ENCODE peak calls at places on chromosomes 16 and 17, in six cellular contexts. E is K562, L is H1, N is GM12891, T is GM12878, Z is HepG2. U is an unnamed sample.

GRCh38 chr17:71145486-71145885 is 975.3 kb upstream of the SOX9 start:
- DNase-seq in E (no peak), L (no peak), N (no peak), T (no peak), Z (no peak), U (no peak)

GRCh38 chr17:27540300-27541105 is 84.3 kb downstream of the KSR1 start:
- DNase-seq in E (no peak), L (no peak), N (no peak), T (no peak), Z (peak), U (no peak)

GRCh38 chr17:8105957-8106398 is 12.3 kb downstream of the ALOXE3 start:
- DNase-seq in E (peak), L (no peak), N (no peak), T (no peak), Z (no peak), U (no peak)

GRCh38 chr16:80527297-80527696 is 13.5 kb upstream of the DYNLRB2 start:
- DNase-seq in E (peak), L (peak), N (peak), T (no peak), Z (peak), U (peak)

GRCh38 chr17:1627987-1628855 is at the start of gene SLC43A2:
- DNase-seq in E (peak), L (peak), N (peak), T (no peak), Z (peak), U (peak)

GRCh38 chr16:30003670-30004423 is 7.0 kb downstream of the DOC2A start:
- DNase-seq in E (no peak), L (no peak), N (no peak), T (no peak), Z (no peak), U (no peak)

GRCh38 chr16:3121843-3122467 is 9.6 kb downstream of the ZNF205 start:
- DNase-seq in E (no peak), L (no peak), N (no peak), T (no peak), Z (no peak), U (no peak)

GRCh38 chr16:85868495-85868894 is 30.5 kb upstream of the IRF8 start:
- DNase-seq in E (no peak), L (no peak), N (no peak), T (no peak), Z (no peak), U (no peak)

GRCh38 chr16:588639-588888 is 1.3 kb upstream of the RAB40C start:
- DNase-seq in E (peak), L (peak), N (no peak), T (no peak), Z (no peak), U (no peak)

GRCh38 chr16:47660540-47660939 is 199.4 kb downstream of the PHKB start:
- DNase-seq in E (peak), L (no peak), N (no peak), T (no peak), Z (no peak), U (no peak)

GRCh38 chr17:16026895-16027294 is 27.3 kb downstream of the TTC19 start:
- DNase-seq in E (no peak), L (no peak), N (no peak), T (no peak), Z (no peak), U (no peak)

GRCh38 chr17:47205419-47205963 is 3.7 kb upstream of the MYL4 start:
- DNase-seq in E (no peak), L (peak), N (no peak), T (peak), Z (no peak), U (no peak)

GRCh38 chr17:56733833-56734232 is 99.9 kb downstream of the C17orf67 start:
- DNase-seq in E (no peak), L (no peak), N (no peak), T (no peak), Z (no peak), U (no peak)

GRCh38 chr16:10981697-10982216 is 37.4 kb downstream of the CLEC16A start:
- DNase-seq in E (peak), L (peak), N (no peak), T (no peak), Z (peak), U (no peak)

GRCh38 chr17:58335061-58335731 is 6.6 kb upstream of the TSPOAP1 start:
- DNase-seq in E (peak), L (no peak), N (no peak), T (no peak), Z (no peak), U (peak)

GRCh38 chr17:36547776-36548175 is 3.1 kb downstream of the GGNBP2 start:
- DNase-seq in E (no peak), L (peak), N (no peak), T (no peak), Z (no peak), U (no peak)

GRCh38 chr17:50559674-50560184 is 786 bp upstream of the CACNA1G start:
- DNase-seq in E (peak), L (peak), N (no peak), T (no peak), Z (no peak), U (no peak)

GRCh38 chr16:80592273-80592672 is 51.5 kb downstream of the DYNLRB2 start:
- DNase-seq in E (no peak), L (no peak), N (no peak), T (no peak), Z (no peak), U (no peak)

GRCh38 chr17:57606111-57606875 is 138.8 kb downstream of the CCDC182 start:
- DNase-seq in E (no peak), L (no peak), N (no peak), T (no peak), Z (no peak), U (no peak)

GRCh38 chr17:66301864-66302741 is at the start of gene PRKCA:
- DNase-seq in E (peak), L (peak), N (peak), T (no peak), Z (peak), U (peak)
- TF ChIP-seq POLR2A in E (no peak), L (peak), N (no peak), T (peak), Z (peak), U (no peak)

GRCh38 chr17:55448681-55449080 is 27.0 kb upstream of the MMD start:
- DNase-seq in E (no peak), L (no peak), N (no peak), T (no peak), Z (no peak), U (no peak)

GRCh38 chr17:55450232-55450631 is 28.6 kb upstream of the MMD start:
- DNase-seq in E (no peak), L (no peak), N (no peak), T (no peak), Z (no peak), U (no peak)

GRCh38 chr17:55453836-55454557 is 32.4 kb upstream of the MMD start:
- DNase-seq in E (peak), L (no peak), N (no peak), T (no peak), Z (no peak), U (no peak)

GRCh38 chr17:55451758-55452468 is 30.3 kb upstream of the MMD start:
- DNase-seq in E (no peak), L (no peak), N (no peak), T (no peak), Z (no peak), U (no peak)

DNA sequence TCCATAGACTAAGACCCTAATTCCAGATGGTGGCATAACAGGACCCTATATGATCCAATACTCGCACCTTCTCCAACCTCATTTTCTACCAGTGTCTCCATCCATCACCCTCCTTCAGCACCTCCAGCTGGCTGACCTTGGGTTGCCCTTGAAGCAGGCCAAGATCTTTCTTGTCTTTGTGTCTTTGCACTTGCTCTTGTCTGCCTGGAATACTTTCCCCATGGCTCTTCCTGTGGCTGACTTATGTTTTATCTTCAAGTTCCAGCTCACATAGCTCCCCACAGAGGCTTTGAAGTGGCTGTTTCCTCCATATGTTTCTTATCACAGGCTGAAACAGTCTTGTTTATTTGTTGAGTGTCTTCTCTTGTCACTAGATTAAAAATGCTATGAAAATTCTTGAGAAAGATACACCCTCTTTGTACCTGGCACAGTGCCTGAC is 29.6 kb upstream of the MMD start:
- DNase-seq in E (peak), L (no peak), N (no peak), T (no peak), Z (no peak), U (no peak)
- TF ChIP-seq POLR2AphosphoS5 in E (peak), L (no peak), N (no peak), T (no peak), Z (no peak), U (no peak)

GRCh38 chr16:19916064-19916463 is 31.4 kb upstream of the GPRC5B start:
- DNase-seq in E (no peak), L (no peak), N (no peak), T (no peak), Z (no peak), U (no peak)

GRCh38 chr16:19912445-19913305 is 28.0 kb upstream of the GPRC5B start:
- DNase-seq in E (no peak), L (no peak), N (no peak), T (no peak), Z (no peak), U (no peak)

GRCh38 chr16:19911747-19912146 is 27.1 kb upstream of the GPRC5B start:
- DNase-seq in E (no peak), L (no peak), N (no peak), T (no peak), Z (no peak), U (no peak)

GRCh38 chr16:19913306-19913717 is 28.7 kb upstream of the GPRC5B start:
- DNase-seq in E (no peak), L (no peak), N (no peak), T (no peak), Z (no peak), U (no peak)

DNA sequence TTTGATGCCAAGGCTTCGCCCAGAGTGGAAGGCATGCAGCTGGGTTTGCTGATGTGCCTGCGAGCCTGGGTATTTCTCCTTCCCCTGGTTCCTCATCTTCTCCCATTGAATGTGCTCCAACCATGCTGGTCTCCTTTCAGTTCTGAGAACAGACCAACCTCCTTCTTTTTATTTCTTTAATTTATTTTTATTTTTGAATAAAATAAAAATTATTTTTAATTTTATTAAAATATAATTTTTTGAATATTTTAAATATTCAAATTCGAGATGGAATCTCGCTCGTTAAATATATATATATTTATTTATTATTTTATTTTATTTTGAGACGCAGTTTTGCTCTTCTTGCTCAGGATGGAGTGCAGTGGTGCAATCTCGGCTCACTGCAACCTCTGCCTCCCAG is 30.2 kb upstream of the GPRC5B start:
- DNase-seq in E (no peak), L (no peak), N (no peak), T (no peak), Z (no peak), U (no peak)
- TF ChIP-seq TAF1 in E (no peak), L (no peak), N (no peak), T (no peak), Z (no peak), U (no peak)

DNA sequence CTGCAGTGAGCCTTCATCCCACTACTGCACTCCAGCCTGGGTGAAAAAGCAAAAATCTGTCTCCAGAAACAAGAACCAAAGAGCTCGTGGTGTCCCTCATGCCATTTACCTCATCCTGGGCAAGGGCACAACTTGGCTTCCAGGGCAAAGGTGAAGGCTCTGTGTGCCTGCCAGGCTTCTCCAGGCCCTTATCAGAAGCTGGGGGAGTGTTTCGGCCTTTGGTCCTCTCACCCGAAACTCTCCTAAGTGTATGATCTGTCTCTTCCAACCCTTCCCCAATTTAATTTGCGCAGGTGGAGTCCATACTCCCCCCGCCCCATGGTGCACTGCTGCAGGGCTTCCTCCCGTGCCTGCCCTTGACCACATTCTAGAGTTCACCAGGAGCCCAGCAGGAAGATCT is 1.1 kb downstream of the CES2 start:
- DNase-seq in E (no peak), L (no peak), N (no peak), T (no peak), Z (no peak), U (peak)
- TF ChIP-seq POLR2A in E (no peak), L (no peak), N (no peak), T (no peak), Z (no peak), U (no peak)

U was measured in GM12892.